ENCODE peak calls at places on chromosomes 2 and 18, in eight cellular contexts. T, W, F, E, Z, A, G and J are unnamed samples.

GRCh38 chr2:157244691-157245090 is 12.8 kb upstream of the GALNT5 start:
- DNase-seq in T (no peak), W (no peak), F (no peak), E (no peak), Z (no peak), A (no peak), G (no peak), J (no peak)

GRCh38 chr2:234978466-234979203 is 26.8 kb downstream of the SH3BP4 start:
- DNase-seq in T (peak), W (no peak), F (no peak), E (no peak), Z (no peak), A (peak), G (no peak), J (no peak)

GRCh38 chr18:79738041-79738461 is 58.4 kb downstream of the CTDP1 start:
- DNase-seq in T (peak), W (no peak), F (no peak), E (no peak), Z (no peak), A (no peak), G (no peak), J (no peak)

GRCh38 chr2:48515588-48515987 is 14.4 kb upstream of the STON1 start:
- DNase-seq in T (no peak), W (no peak), F (no peak), E (no peak), Z (no peak), A (no peak), G (no peak), J (no peak)

GRCh38 chr2:33512112-33512511 is 35.7 kb downstream of the RASGRP3 start:
- DNase-seq in T (no peak), W (no peak), F (no peak), E (no peak), Z (no peak), A (no peak), G (no peak), J (no peak)

GRCh38 chr2:178777577-178777976 is 29.6 kb downstream of the TTN start:
- DNase-seq in T (no peak), W (no peak), F (no peak), E (no peak), Z (no peak), A (no peak), G (no peak), J (no peak)

GRCh38 chr2:25274868-25275574 is 66.7 kb downstream of the DNMT3A start:
- DNase-seq in T (peak), W (no peak), F (peak), E (no peak), Z (no peak), A (peak), G (peak), J (no peak)

GRCh38 chr2:7966032-7966431 is 715.8 kb upstream of the ID2 start:
- DNase-seq in T (no peak), W (no peak), F (no peak), E (no peak), Z (no peak), A (no peak), G (no peak), J (no peak)

GRCh38 chr18:33804258-33804657 is 226.2 kb downstream of the ASXL3 start:
- DNase-seq in T (peak), W (no peak), F (no peak), E (no peak), Z (no peak), A (peak), G (no peak), J (no peak)

GRCh38 chr2:150548527-150548926 is 61.1 kb upstream of the RND3 start:
- DNase-seq in T (peak), W (no peak), F (peak), E (no peak), Z (peak), A (peak), G (no peak), J (peak)

GRCh38 chr2:138780451-138780880 is 276 bp upstream of the NXPH2 start:
- DNase-seq in T (no peak), W (no peak), F (no peak), E (peak), Z (no peak), A (no peak), G (no peak), J (no peak)

GRCh38 chr2:223954401-223954800 is 2.9 kb upstream of the MRPL44 start:
- DNase-seq in T (peak), W (peak), F (peak), E (no peak), Z (no peak), A (peak), G (no peak), J (peak)

GRCh38 chr2:40606862-40607261 is 155.0 kb upstream of the SLC8A1 start:
- DNase-seq in T (no peak), W (no peak), F (no peak), E (no peak), Z (no peak), A (peak), G (no peak), J (no peak)

GRCh38 chr2:46873632-46874068 is 42.0 kb downstream of the MCFD2 start:
- DNase-seq in T (peak), W (peak), F (peak), E (no peak), Z (peak), A (peak), G (no peak), J (peak)

GRCh38 chr2:54741250-54741649 is 17.8 kb downstream of the EML6 start:
- DNase-seq in T (no peak), W (no peak), F (no peak), E (no peak), Z (no peak), A (peak), G (no peak), J (peak)

GRCh38 chr2:224008702-224009261 is 30.3 kb downstream of the SERPINE2 start:
- DNase-seq in T (peak), W (no peak), F (no peak), E (peak), Z (no peak), A (no peak), G (no peak), J (no peak)

GRCh38 chr2:229270551-229271410 is at the start of gene PID1:
- DNase-seq in T (peak), W (no peak), F (no peak), E (peak), Z (peak), A (peak), G (no peak), J (no peak)

GRCh38 chr2:85799215-85799956 is 45.6 kb downstream of the ATOH8 start:
- DNase-seq in T (no peak), W (no peak), F (no peak), E (no peak), Z (peak), A (no peak), G (no peak), J (no peak)

GRCh38 chr2:74199275-74199701 is 873 bp downstream of the MTHFD2 start:
- DNase-seq in T (no peak), W (no peak), F (no peak), E (peak), Z (no peak), A (no peak), G (no peak), J (no peak)

GRCh38 chr2:176781570-176782217 is 430.9 kb upstream of the HNRNPA3 start:
- DNase-seq in T (no peak), W (no peak), F (peak), E (no peak), Z (no peak), A (no peak), G (no peak), J (no peak)

GRCh38 chr2:24400207-24400907 is 40.0 kb upstream of the ITSN2 start:
- DNase-seq in T (no peak), W (no peak), F (no peak), E (no peak), Z (no peak), A (no peak), G (no peak), J (no peak)

GRCh38 chr2:20667531-20668401 is 822 bp downstream of the GDF7 start:
- DNase-seq in T (no peak), W (no peak), F (no peak), E (no peak), Z (no peak), A (no peak), G (no peak), J (no peak)

GRCh38 chr2:7573166-7573845 is 656.1 kb downstream of the RNF144A start:
- DNase-seq in T (no peak), W (no peak), F (no peak), E (no peak), Z (no peak), A (no peak), G (no peak), J (no peak)

GRCh38 chr2:135845257-135845656 is 8.3 kb upstream of the LCT start:
- DNase-seq in T (no peak), W (no peak), F (no peak), E (no peak), Z (no peak), A (no peak), G (no peak), J (no peak)

GRCh38 chr2:180366481-180366880 is 359.4 kb upstream of the CWC22 start:
- DNase-seq in T (no peak), W (peak), F (no peak), E (no peak), Z (no peak), A (no peak), G (no peak), J (no peak)

GRCh38 chr2:96413067-96413722 is 77.6 kb downstream of the NCAPH start:
- DNase-seq in T (peak), W (no peak), F (no peak), E (no peak), Z (no peak), A (no peak), G (no peak), J (no peak)

GRCh38 chr2:40256649-40257048 is 195.2 kb downstream of the SLC8A1 start:
- DNase-seq in T (peak), W (no peak), F (peak), E (no peak), Z (peak), A (no peak), G (no peak), J (no peak)

GRCh38 chr18:61085036-61085435 is 248.2 kb upstream of the CDH20 start:
- DNase-seq in T (no peak), W (no peak), F (no peak), E (no peak), Z (no peak), A (no peak), G (no peak), J (no peak)

GRCh38 chr2:42928692-42929576 is 136.6 kb upstream of the HAAO start:
- DNase-seq in T (peak), W (no peak), F (peak), E (peak), Z (peak), A (peak), G (no peak), J (no peak)

GRCh38 chr2:195009202-195009601 is 647.8 kb upstream of the SLC39A10 start:
- DNase-seq in T (peak), W (no peak), F (peak), E (no peak), Z (no peak), A (peak), G (no peak), J (no peak)

GRCh38 chr18:63149200-63149587 is 170.4 kb downstream of the BCL2 start:
- DNase-seq in T (peak), W (no peak), F (no peak), E (no peak), Z (no peak), A (no peak), G (no peak), J (no peak)

GRCh38 chr2:164669291-164669690 is 48.0 kb upstream of the GRB14 start:
- DNase-seq in T (no peak), W (no peak), F (no peak), E (no peak), Z (no peak), A (no peak), G (no peak), J (no peak)

GRCh38 chr2:231926180-231926741 is at the start of gene NPPC:
- DNase-seq in T (peak), W (no peak), F (peak), E (peak), Z (peak), A (peak), G (peak), J (peak)

GRCh38 chr2:9287400-9288059 is 80.9 kb downstream of the ASAP2 start:
- DNase-seq in T (peak), W (peak), F (peak), E (no peak), Z (peak), A (peak), G (no peak), J (peak)

GRCh38 chr18:25832008-25832604 is 258.3 kb downstream of the SS18 start:
- DNase-seq in T (peak), W (peak), F (peak), E (peak), Z (peak), A (peak), G (peak), J (peak)

GRCh38 chr2:240060977-240061591 is 7.8 kb upstream of the OR6B3 start:
- DNase-seq in T (peak), W (peak), F (peak), E (peak), Z (peak), A (peak), G (peak), J (peak)

GRCh38 chr2:136118819-136119716 is 1.1 kb upstream of the CXCR4 start:
- DNase-seq in T (no peak), W (no peak), F (peak), E (peak), Z (no peak), A (no peak), G (peak), J (no peak)

GRCh38 chr2:121832992-121833732 is 77.7 kb downstream of the TSN start:
- DNase-seq in T (no peak), W (no peak), F (no peak), E (no peak), Z (no peak), A (no peak), G (no peak), J (no peak)

GRCh38 chr2:121832372-121832771 is 76.9 kb downstream of the TSN start:
- DNase-seq in T (no peak), W (no peak), F (no peak), E (no peak), Z (no peak), A (no peak), G (no peak), J (no peak)

GRCh38 chr2:121838561-121838960 is 83.1 kb downstream of the TSN start:
- DNase-seq in T (no peak), W (no peak), F (no peak), E (no peak), Z (no peak), A (no peak), G (no peak), J (no peak)

GRCh38 chr2:121839584-121839983 is 84.1 kb downstream of the TSN start:
- DNase-seq in T (no peak), W (no peak), F (no peak), E (no peak), Z (no peak), A (no peak), G (no peak), J (no peak)

DNA sequence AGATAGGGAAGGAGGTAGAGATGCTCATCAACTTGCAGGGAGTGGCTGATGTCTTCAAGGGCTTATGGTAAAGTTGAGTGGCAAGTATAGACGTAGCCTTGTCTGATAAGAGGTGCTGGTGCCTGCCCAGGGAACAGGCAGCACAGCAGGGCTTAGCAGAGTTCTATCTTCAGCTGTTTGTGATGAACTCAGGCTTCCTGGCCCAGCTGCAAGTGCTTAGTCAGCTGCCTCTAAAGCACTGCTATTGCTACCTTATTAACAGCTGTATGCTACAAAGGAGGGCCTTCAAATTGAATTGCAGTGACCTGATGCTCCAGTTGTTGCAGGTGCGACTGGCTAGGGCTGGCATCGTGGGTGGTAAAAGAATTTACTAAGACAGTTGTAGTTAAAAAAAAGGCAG is 82.1 kb downstream of the TSN start:
- DNase-seq in T (no peak), W (no peak), F (no peak), E (no peak), Z (no peak), A (no peak), G (no peak), J (no peak)
- TF ChIP-seq CTCF in T (no peak), W (no peak), F (no peak), E (no peak), Z (no peak), A (no peak), G (no peak), J (no peak)

GRCh38 chr2:241289597-241289996 is 25.9 kb downstream of the HDLBP start:
- DNase-seq in T (no peak), W (no peak), F (no peak), E (no peak), Z (no peak), A (no peak), G (no peak), J (no peak)
- TF ChIP-seq CTCF in T (no peak), W (no peak), F (peak), E (no peak), Z (no peak), A (no peak), G (no peak), J (no peak)

DNA sequence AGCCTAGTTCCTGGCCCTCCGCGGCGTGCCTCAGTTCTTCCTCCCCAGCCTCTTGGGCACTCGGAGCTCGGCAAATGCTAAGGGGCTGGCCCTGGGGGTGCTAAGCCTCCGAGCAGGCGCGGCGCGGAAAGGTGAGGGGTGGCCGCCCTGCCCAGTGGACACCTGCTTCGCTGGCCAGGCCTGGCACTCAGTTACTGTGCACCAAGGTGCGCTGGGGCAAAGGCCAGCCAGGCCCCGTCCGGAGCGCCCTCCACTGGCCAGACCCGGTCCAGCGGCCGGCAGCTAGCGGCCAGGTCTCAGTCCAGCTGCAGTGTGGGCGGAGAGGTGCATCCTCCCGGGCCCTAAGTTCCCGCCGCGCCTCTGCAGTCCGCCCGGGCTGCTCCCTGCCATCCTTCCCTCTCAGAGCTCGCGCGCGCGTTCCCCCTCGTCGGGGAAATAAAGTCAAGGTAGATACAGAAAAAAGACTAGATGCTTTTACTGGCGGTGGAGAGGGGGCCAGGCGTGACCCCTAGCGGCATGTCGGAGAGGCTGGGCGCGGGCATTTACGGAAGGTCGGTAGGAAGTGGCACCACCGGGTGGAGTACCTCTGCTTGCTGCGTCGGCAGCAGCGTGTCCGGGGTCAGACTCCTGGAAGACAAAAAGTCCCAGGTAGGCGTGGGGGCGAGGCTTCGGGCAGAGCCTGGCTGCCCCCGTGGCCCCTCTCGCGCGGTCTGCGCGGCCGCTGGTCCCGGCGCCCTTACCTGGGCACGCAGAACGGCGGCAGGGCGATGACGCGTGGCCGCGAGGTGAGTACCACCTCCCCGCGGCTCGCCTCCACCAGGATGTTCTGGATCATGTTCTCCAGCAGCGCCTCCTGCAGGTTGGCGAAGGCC is 9.4 kb upstream of the CRYBA2 start:
- DNase-seq in T (peak), W (no peak), F (no peak), E (peak), Z (peak), A (no peak), G (peak), J (no peak)
- TF ChIP-seq CTCF in T (peak), W (peak), F (peak), E (peak), Z (peak), A (peak), G (peak), J (peak)

GRCh38 chr2:172710584-172711024 is 25.0 kb upstream of the RAPGEF4 start:
- DNase-seq in T (peak), W (peak), F (peak), E (peak), Z (peak), A (peak), G (peak), J (peak)
- TF ChIP-seq CTCF in T (peak), W (peak), F (peak), E (peak), Z (peak), A (peak), G (peak), J (peak)

GRCh38 chr2:188976545-188977268 is 2.5 kb downstream of the COL3A1 start:
- DNase-seq in T (peak), W (no peak), F (no peak), E (no peak), Z (no peak), A (peak), G (no peak), J (peak)
- TF ChIP-seq CTCF in T (peak), W (peak), F (no peak), E (no peak), Z (no peak), A (peak), G (peak), J (peak)

GRCh38 chr2:3379647-3380534 is at the start of gene TRAPPC12:
- DNase-seq in T (peak), W (peak), F (peak), E (peak), Z (peak), A (peak), G (peak), J (peak)
- TF ChIP-seq CTCF in T (peak), W (peak), F (peak), E (no peak), Z (peak), A (peak), G (peak), J (peak)

GRCh38 chr2:192140236-192140839 is 54.4 kb downstream of the TMEFF2 start:
- DNase-seq in T (no peak), W (no peak), F (no peak), E (no peak), Z (no peak), A (no peak), G (no peak), J (no peak)
- TF ChIP-seq CTCF in T (no peak), W (no peak), F (no peak), E (no peak), Z (no peak), A (no peak), G (no peak), J (no peak)

GRCh38 chr2:105779394-105779793 is 34.7 kb downstream of the NCK2 start:
- DNase-seq in T (no peak), W (no peak), F (no peak), E (no peak), Z (no peak), A (no peak), G (no peak), J (no peak)

GRCh38 chr2:105782123-105782522 is 37.4 kb downstream of the NCK2 start:
- DNase-seq in T (no peak), W (no peak), F (peak), E (no peak), Z (no peak), A (no peak), G (no peak), J (no peak)

GRCh38 chr2:105780606-105781005 is 35.9 kb downstream of the NCK2 start:
- DNase-seq in T (no peak), W (no peak), F (no peak), E (no peak), Z (no peak), A (no peak), G (no peak), J (no peak)

GRCh38 chr2:105782646-105783045 is 37.9 kb downstream of the NCK2 start:
- DNase-seq in T (no peak), W (no peak), F (no peak), E (no peak), Z (no peak), A (no peak), G (no peak), J (no peak)

DNA sequence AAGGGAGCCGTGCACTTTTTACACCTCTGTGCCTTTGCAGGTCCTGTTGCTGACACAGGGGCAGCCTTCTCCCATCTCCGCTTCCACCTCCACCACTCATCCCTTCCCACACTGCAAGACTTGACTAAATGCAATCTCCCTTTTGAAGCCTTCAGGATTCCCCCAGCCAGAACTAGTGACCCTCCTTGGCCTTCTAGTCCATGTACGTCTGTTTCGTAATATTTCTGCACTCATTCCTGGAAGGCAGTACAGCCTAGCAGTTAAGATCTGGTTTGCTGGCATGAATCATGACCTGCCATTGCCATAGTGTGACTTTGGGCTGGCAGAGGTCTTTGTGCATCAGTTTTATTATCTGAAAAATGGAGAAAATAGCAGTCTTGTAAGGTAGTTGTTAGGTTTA is 36.6 kb downstream of the NCK2 start:
- DNase-seq in T (peak), W (no peak), F (peak), E (no peak), Z (no peak), A (no peak), G (no peak), J (no peak)
- TF ChIP-seq CTCF in T (no peak), W (no peak), F (no peak), E (no peak), Z (no peak), A (no peak), G (no peak), J (no peak)

GRCh38 chr2:197152451-197153228 is 157.9 kb downstream of the ANKRD44 start:
- DNase-seq in T (peak), W (peak), F (peak), E (no peak), Z (no peak), A (peak), G (no peak), J (peak)
- TF ChIP-seq CTCF in T (no peak), W (no peak), F (peak), E (no peak), Z (no peak), A (peak), G (no peak), J (peak)